ENCODE peak calls at places on chromosomes 6 and 20, in six cellular contexts. One of them, this sample, is unnamed.

GRCh38 chr6:15522427-15522826 is 140.4 kb downstream of the DTNBP1 start:
- DNase-seq in spleen: peak; percentile 60
- DNase-seq in heart left ventricle: no peak
- DNase-seq in HT1080: no peak
- DNase-seq in lower lobe of right lung: no peak
- DNase-seq in T-cell: peak; percentile 21
- DNase-seq in this sample: no peak

GRCh38 chr6:52143551-52143950 is 42.6 kb upstream of the IL17A start:
- DNase-seq in HT1080: no peak
- DNase-seq in heart left ventricle: no peak
- DNase-seq in spleen: no peak
- DNase-seq in lower lobe of right lung: no peak
- DNase-seq in T-cell: no peak
- DNase-seq in this sample: no peak

GRCh38 chr6:13764996-13765395 is 49.4 kb downstream of the MCUR1 start:
- DNase-seq in spleen: no peak
- DNase-seq in heart left ventricle: no peak
- DNase-seq in HT1080: no peak
- DNase-seq in lower lobe of right lung: no peak
- DNase-seq in T-cell: no peak
- DNase-seq in this sample: no peak

GRCh38 chr20:6277661-6278060 is 154.8 kb upstream of the FERMT1 start:
- DNase-seq in T-cell: no peak
- DNase-seq in HT1080: no peak
- DNase-seq in heart left ventricle: no peak
- DNase-seq in spleen: no peak
- DNase-seq in lower lobe of right lung: no peak
- DNase-seq in this sample: no peak

GRCh38 chr6:83193747-83194582 is 808 bp downstream of the RWDD2A start:
- DNase-seq in HT1080: peak; percentile 4
- DNase-seq in lower lobe of right lung: peak; percentile 66
- DNase-seq in spleen: peak; percentile 88
- DNase-seq in heart left ventricle: peak; percentile 45
- DNase-seq in T-cell: no peak
- DNase-seq in this sample: no peak

GRCh38 chr6:138724015-138724414 is 49.6 kb upstream of the CCDC28A start:
- DNase-seq in heart left ventricle: peak; percentile 31
- DNase-seq in spleen: no peak
- DNase-seq in T-cell: no peak
- DNase-seq in lower lobe of right lung: peak; percentile 48
- DNase-seq in HT1080: peak; percentile 72
- DNase-seq in this sample: no peak

GRCh38 chr6:81997091-81997926 is 244.8 kb upstream of the TENT5A start:
- DNase-seq in lower lobe of right lung: no peak
- DNase-seq in HT1080: peak; percentile 71
- DNase-seq in T-cell: no peak
- DNase-seq in heart left ventricle: no peak
- DNase-seq in spleen: no peak
- DNase-seq in this sample: no peak

GRCh38 chr6:140441256-140441655 is 1066.8 kb upstream of the CITED2 start:
- DNase-seq in heart left ventricle: peak; percentile 71
- DNase-seq in T-cell: no peak
- DNase-seq in lower lobe of right lung: peak; percentile 46
- DNase-seq in spleen: peak; percentile 73
- DNase-seq in HT1080: peak; percentile 23
- DNase-seq in this sample: no peak

GRCh38 chr6:44896701-44897100 is 431.4 kb upstream of the RUNX2 start:
- DNase-seq in lower lobe of right lung: no peak
- DNase-seq in HT1080: no peak
- DNase-seq in heart left ventricle: no peak
- DNase-seq in spleen: no peak
- DNase-seq in T-cell: no peak
- DNase-seq in this sample: no peak